ENCODE peak calls at places on chromosomes 13 and 19, in seven cellular contexts. T, Q, W, D, J, G and C are unnamed samples. For H3K36me3, the result is how much of the 10 kb centered on the place peaks cover.

GRCh38 chr19:31258211-31259052 is 90.8 kb downstream of the TSHZ3 start:
- DNase-seq in T (no peak), J (no peak), W (no peak), G (peak), D (no peak), Q (no peak), C (no peak)

GRCh38 chr13:51323824-51324511 is 15.5 kb upstream of the SERPINE3 start:
- DNase-seq in W (no peak), T (no peak), G (peak), D (no peak), J (no peak), Q (no peak), C (no peak)

GRCh38 chr13:45370922-45371406 is 30.0 kb upstream of the TPT1 start:
- DNase-seq in G (peak), J (peak), T (peak), Q (peak), W (peak), D (no peak), C (no peak)

GRCh38 chr13:40235160-40235796 is 431.2 kb downstream of the FOXO1 start:
- DNase-seq in J (no peak), D (no peak), W (no peak), G (no peak), Q (no peak), T (no peak), C (no peak)

GRCh38 chr13:47832458-47832972 is 168.6 kb downstream of the SUCLA2 start:
- DNase-seq in G (no peak), T (no peak), Q (no peak), D (no peak), J (no peak), W (no peak), C (no peak)

GRCh38 chr19:44807652-44808462 is 1.0 kb upstream of the BCAM start:
- DNase-seq in J (no peak), W (peak), T (peak), G (peak), D (no peak), Q (no peak), C (peak)

GRCh38 chr13:30071890-30072817 is 221.7 kb upstream of the UBL3 start:
- DNase-seq in D (no peak), G (no peak), W (peak), J (no peak), T (peak), Q (peak), C (no peak)

GRCh38 chr13:112441779-112442310 is 65.7 kb downstream of the SPACA7 start:
- DNase-seq in G (peak), T (no peak), J (no peak), D (no peak), W (peak), Q (no peak), C (no peak)

GRCh38 chr19:55406869-55407624 is 541 bp downstream of the UBE2S start:
- DNase-seq in G (peak), Q (peak), D (no peak), W (peak), T (peak), J (peak), C (no peak)

GRCh38 chr13:32316030-32316344 is 679 bp downstream of the BRCA2 start:
- DNase-seq in T (no peak), D (no peak), Q (no peak), J (no peak), G (no peak), W (no peak), C (no peak)

GRCh38 chr13:44848956-44849748 is 140.1 kb downstream of the NUFIP1 start:
- DNase-seq in T (no peak), W (no peak), J (no peak), G (no peak), D (no peak), Q (no peak), C (no peak)

GRCh38 chr19:37905936-37906867 is at the start of gene WDR87:
- DNase-seq in J (no peak), D (no peak), T (peak), G (peak), W (peak), Q (peak), C (no peak)

GRCh38 chr19:13872339-13872694 is 4.6 kb upstream of the NANOS3 start:
- DNase-seq in D (no peak), Q (no peak), G (no peak), T (no peak), J (no peak), W (no peak), C (no peak)
- H3K4me3 ChIP-seq in D (peak), Q (peak), G (no peak), T (peak), J (peak), W (no peak), C (no peak)

DNA sequence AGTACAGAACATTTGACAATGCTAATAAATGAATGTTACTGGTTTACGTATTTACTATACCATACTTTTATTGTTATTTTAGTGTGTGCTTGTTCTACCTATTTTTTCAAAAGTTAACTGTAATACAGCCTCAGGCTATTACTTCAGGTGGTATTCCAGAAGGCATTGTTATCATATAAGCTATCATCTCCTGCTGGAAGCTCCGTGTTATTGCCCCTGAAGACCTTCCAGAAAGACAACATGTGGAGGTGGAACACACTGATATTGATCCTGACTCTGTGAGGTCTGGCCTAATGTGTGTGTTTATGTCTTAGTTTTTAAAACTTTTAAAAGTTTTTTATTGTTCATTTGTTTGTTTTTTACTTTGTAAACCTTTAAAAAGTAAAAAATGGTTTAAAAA is 509.8 kb upstream of the SPRY2 start:
- DNase-seq in J (no peak), D (no peak), W (no peak), T (no peak), G (no peak), Q (no peak), C (no peak)
- TF ChIP-seq CTCF in J (no peak), D (no peak), W (no peak), T (no peak), G (peak), Q (no peak), C (no peak)

DNA sequence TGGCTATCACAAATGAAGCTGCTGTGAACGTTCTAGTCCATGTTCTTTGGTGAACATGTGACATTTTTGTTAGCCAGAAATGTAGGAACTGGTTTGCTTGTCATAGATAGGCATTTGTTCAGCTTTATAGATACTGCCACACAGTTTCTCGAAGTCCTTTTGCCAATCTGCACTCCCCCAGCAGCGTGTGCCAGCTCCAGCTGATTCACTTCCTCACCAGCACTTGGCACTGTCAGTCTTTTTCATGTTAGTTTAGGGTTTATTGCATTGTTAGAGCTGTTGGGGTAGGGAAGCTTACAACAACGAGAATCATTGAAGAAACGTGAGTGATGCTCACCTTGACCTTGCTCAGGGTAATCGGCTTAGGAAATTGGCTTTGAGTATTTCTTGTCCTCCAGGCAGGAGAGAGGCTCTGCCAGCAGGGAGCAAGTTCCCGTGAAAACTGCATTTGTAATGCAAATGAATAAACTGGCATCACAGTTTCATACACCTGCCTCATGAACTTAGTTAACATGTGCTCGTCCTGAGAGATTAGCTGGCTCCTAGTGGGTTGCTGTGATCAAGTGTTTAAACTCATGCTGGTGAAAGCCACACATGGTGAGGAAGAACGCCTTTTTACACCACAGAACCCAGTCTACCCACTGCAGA is 83.9 kb downstream of the ING1 start:
- DNase-seq in Q (no peak), W (no peak), J (no peak), G (peak), D (no peak), T (no peak), C (no peak)
- H3K36me3 ChIP-seq in Q (under half), W (under half), J (under half), G (under half), D (under half), T (under half), C (under half)

GRCh38 chr13:23273498-23273897 is 92.7 kb downstream of the SGCG start:
- DNase-seq in D (no peak), G (no peak), W (no peak), J (no peak), Q (no peak), T (no peak), C (no peak)

GRCh38 chr13:23279321-23279720 is 98.5 kb downstream of the SGCG start:
- DNase-seq in J (no peak), D (no peak), T (no peak), W (no peak), G (no peak), Q (no peak), C (no peak)
- H3K4me3 ChIP-seq in J (no peak), D (no peak), T (no peak), W (no peak), G (no peak), Q (no peak), C (no peak)

GRCh38 chr19:41951686-41952172 is 7.4 kb downstream of the RABAC1 start:
- DNase-seq in J (peak), D (peak), Q (peak), T (peak), W (peak), G (peak), C (no peak)
- TF ChIP-seq CTCF in J (peak), D (peak), Q (peak), T (peak), W (peak), G (peak), C (peak)

DNA sequence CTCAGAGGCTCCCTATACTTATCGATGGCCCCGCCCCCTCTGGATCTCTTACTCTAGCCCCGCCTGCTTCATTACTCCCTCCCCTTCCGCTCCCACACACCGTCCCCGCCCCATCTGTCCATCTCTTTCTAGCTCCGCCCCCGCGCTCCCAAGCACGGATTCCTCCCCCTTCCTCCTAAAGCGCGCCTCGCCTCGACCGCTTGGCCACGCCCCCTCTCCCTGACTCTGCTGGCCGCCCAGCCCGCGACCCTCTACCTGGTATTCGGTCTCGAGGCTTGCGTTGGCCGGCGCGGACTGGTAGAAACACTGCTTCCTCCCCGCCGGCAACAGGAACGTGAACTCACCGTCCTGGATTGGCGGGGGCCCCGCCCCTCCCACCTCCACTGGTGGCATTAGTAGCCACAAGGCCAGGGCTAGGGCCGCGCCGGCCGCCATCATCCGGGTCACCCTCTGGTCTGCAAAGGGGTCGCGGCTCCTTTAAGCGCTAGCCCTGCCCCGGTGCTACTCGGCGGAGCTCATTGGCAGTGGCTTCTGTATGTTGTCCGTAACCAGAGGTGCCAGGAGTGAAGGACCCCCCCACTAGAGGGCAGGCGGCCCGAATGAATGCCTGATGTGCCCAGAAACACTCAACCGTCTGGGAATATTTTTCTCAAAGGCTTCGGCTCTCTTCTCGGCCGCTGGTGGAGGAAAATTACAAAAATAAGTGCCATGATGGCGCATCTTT is at the start of gene TMED1:
- DNase-seq in T (peak), Q (peak), D (peak), W (peak), J (peak), G (peak), C (peak)
- H3K36me3 ChIP-seq in T (under half), Q (under half), D (under half), W (under half), J (under half), G (under half), C (under half)

DNA sequence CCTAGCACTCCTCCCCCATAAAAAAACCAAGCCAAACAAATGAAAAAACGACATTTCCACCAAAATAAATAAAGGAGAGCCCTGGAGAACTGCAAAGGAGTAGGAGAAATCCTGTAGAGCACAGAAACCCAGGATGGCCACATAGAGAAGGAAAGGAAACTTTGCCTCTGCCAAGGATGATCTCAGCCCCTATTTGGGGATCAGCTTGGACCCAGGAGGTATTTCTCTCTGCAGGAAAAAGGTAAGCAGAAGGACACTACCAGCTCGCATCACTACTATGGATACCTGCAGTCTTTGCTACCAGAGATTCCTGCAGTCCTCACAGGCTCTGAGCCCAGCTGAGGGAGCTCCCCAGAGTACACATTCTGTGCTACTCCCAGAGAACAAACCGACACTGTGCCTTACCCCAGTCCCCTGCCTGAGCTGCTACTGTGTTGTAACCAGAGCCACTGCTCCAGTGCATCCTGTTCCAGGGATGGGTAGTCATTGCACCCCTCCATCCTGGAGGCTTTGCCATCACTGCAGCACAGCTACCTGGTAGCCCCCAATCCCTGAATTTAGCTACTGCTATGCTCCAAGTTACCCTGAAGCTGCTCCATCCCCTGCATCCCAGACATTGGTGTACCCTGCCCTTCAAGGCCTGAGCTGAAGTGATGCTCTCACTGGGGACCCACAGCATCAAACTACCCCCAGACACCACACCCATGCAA is 41.7 kb downstream of the VWA8 start:
- DNase-seq in W (no peak), D (no peak), T (no peak), G (no peak), J (no peak), Q (no peak), C (no peak)
- H3K4me3 ChIP-seq in W (no peak), D (no peak), T (no peak), G (no peak), J (no peak), Q (no peak), C (no peak)